ENCODE peak calls at places on chromosome 22, in eight cellular contexts. A is EH; G is activated gamma-delta T cell treated with Interleukin-2 at 50 U/mL for 16 hours; B is AG04449; Y is NCI-H1092 treated with DMSO at 0.1 percent for 48 hours; Q is stimulated activated naive CD8-positive, alpha-beta T cell treated with anti-CD3 and anti-CD28 coated beads, Interleukin-15, Interleukin-2, amounts not matched to agents 100 U/mL and 50 U/mL, for 24 hours; T is activated B cell treated with CpG ODN at 0.5 μM for 24 hours; H is colonic mucosa. F is an unnamed sample.

GRCh38 chr22:41587347-41587723 is 2.3 kb downstream of the PMM1 start:
- DNase-seq in A (no peak), G (no peak), B (no peak), Y (no peak), Q (no peak), T (no peak), H (no peak), F (no peak)

GRCh38 chr22:38697055-38697980 is 3.4 kb downstream of the JOSD1 start:
- DNase-seq in A (peak; percentile 51), G (no peak), B (no peak), Y (no peak), Q (no peak), T (no peak), H (peak; percentile 42), F (no peak)

GRCh38 chr22:42697542-42698013 is 23.1 kb downstream of the A4GALT start:
- DNase-seq in A (peak; percentile 90), G (no peak), B (no peak), Y (no peak), Q (no peak), T (no peak), H (peak; percentile 56), F (no peak)

GRCh38 chr22:17214416-17215043 is 4.7 kb downstream of the ADA2 start:
- DNase-seq in A (no peak), G (no peak), B (no peak), Y (no peak), Q (no peak), T (no peak), H (no peak), F (no peak)

GRCh38 chr22:24189249-24190158 is 8.2 kb downstream of the SUSD2 start:
- DNase-seq in A (peak; percentile 74), G (no peak), B (no peak), Y (peak; percentile 21), Q (peak; percentile 67), T (peak; percentile 33), H (peak; percentile 75), F (peak; percentile 12)

GRCh38 chr22:47067331-47067890 is 305.0 kb downstream of the TBC1D22A start:
- DNase-seq in A (no peak), G (no peak), B (no peak), Y (no peak), Q (no peak), T (no peak), H (no peak), F (no peak)

GRCh38 chr22:21816787-21817496 is 50.5 kb downstream of the MAPK1 start:
- DNase-seq in A (peak; percentile 91), G (peak; percentile 15), B (peak; percentile 73), Y (no peak), Q (peak; percentile 17), T (peak; percentile 34), H (peak; percentile 18), F (peak; percentile 39)

GRCh38 chr22:27331526-27332281 is 469.9 kb downstream of the MN1 start:
- DNase-seq in A (peak; percentile 11), G (no peak), B (no peak), Y (peak; percentile 36), Q (no peak), T (no peak), H (no peak), F (peak; percentile 8)

GRCh38 chr22:25542231-25542630 is 22.2 kb upstream of the GRK3 start:
- DNase-seq in A (peak; percentile 49), G (no peak), B (no peak), Y (no peak), Q (no peak), T (no peak), H (no peak), F (no peak)

GRCh38 chr22:45968003-45968650 is 8.8 kb downstream of the WNT7B start:
- DNase-seq in A (peak; percentile 37), G (no peak), B (no peak), Y (no peak), Q (no peak), T (no peak), H (no peak), F (no peak)

GRCh38 chr22:38317995-38318715 is 922 bp upstream of the CSNK1E start:
- DNase-seq in A (peak; percentile 97), G (no peak), B (peak; percentile 80), Y (no peak), Q (no peak), T (no peak), H (peak; percentile 91), F (peak; percentile 85)

GRCh38 chr22:44182591-44183588 is 2.2 kb downstream of the PARVG start:
- DNase-seq in A (no peak), G (peak; percentile 47), B (no peak), Y (no peak), Q (peak; percentile 65), T (no peak), H (peak; percentile 45), F (no peak)

GRCh38 chr22:35103756-35104155 is 37.8 kb downstream of the ISX start:
- DNase-seq in A (no peak), G (no peak), B (no peak), Y (no peak), Q (no peak), T (no peak), H (peak; percentile 59), F (no peak)

GRCh38 chr22:21980547-21980946 is 2.0 kb downstream of the TOP3B start:
- DNase-seq in A (no peak), G (no peak), B (no peak), Y (no peak), Q (no peak), T (no peak), H (no peak), F (no peak)

GRCh38 chr22:23278883-23279675 is 98.8 kb downstream of the BCR start:
- DNase-seq in A (no peak), G (peak; percentile 38), B (no peak), Y (peak; percentile 14), Q (no peak), T (no peak), H (peak; percentile 84), F (no peak)

GRCh38 chr22:42338502-42338901 is 68.0 kb upstream of the TCF20 start:
- DNase-seq in A (no peak), G (no peak), B (no peak), Y (no peak), Q (no peak), T (no peak), H (peak; percentile 65), F (no peak)

GRCh38 chr22:48558606-48559402 is 1268.9 kb downstream of the BRD1 start:
- DNase-seq in A (no peak), G (no peak), B (no peak), Y (no peak), Q (no peak), T (no peak), H (no peak), F (no peak)

GRCh38 chr22:47163876-47164513 is 401.5 kb downstream of the TBC1D22A start:
- DNase-seq in A (no peak), G (no peak), B (no peak), Y (no peak), Q (no peak), T (no peak), H (no peak), F (no peak)

GRCh38 chr22:38871360-38872171 is 450 bp downstream of the CBX6 start:
- DNase-seq in A (peak; percentile 24), G (no peak), B (no peak), Y (peak; percentile 13), Q (peak; percentile 50), T (peak; percentile 34), H (no peak), F (no peak)

GRCh38 chr22:44975444-44976262 is 34.2 kb downstream of the PHF21B start:
- DNase-seq in A (peak; percentile 82), G (peak; percentile 32), B (peak; percentile 9), Y (no peak), Q (peak; percentile 84), T (no peak), H (peak; percentile 80), F (peak; percentile 14)

GRCh38 chr22:26957176-26957575 is 299.8 kb downstream of the MIAT start:
- DNase-seq in A (no peak), G (no peak), B (no peak), Y (no peak), Q (no peak), T (no peak), H (no peak), F (no peak)

GRCh38 chr22:19716041-19716828 is 1.9 kb downstream of the SEPTIN5 start:
- DNase-seq in A (no peak), G (no peak), B (no peak), Y (no peak), Q (no peak), T (no peak), H (no peak), F (no peak)

GRCh38 chr22:21972293-21972779 is 10.3 kb downstream of the TOP3B start:
- DNase-seq in A (peak; percentile 35), G (peak; percentile 50), B (no peak), Y (no peak), Q (peak; percentile 68), T (peak; percentile 56), H (peak; percentile 45), F (peak; percentile 1)

GRCh38 chr22:36010913-36011312 is 17.7 kb downstream of the RBFOX2 start:
- DNase-seq in A (peak; percentile 88), G (no peak), B (no peak), Y (no peak), Q (no peak), T (no peak), H (no peak), F (no peak)

GRCh38 chr22:25081409-25081824 is 118.2 kb upstream of the CRYBB3 start:
- DNase-seq in A (peak; percentile 1), G (peak; percentile 58), B (no peak), Y (peak; percentile 12), Q (peak; percentile 63), T (no peak), H (peak; percentile 49), F (peak; percentile 10)

GRCh38 chr22:20494978-20495860 is at the start of gene KLHL22:
- DNase-seq in A (peak; percentile 50), G (peak; percentile 14), B (no peak), Y (peak; percentile 67), Q (peak; percentile 42), T (no peak), H (peak; percentile 43), F (peak; percentile 64)

F was measured in NCI-H146.